ENCODE peak calls at places on chromosome 7, in four cellular contexts. C is stomach, Z is gastrocnemius medialis, E is spleen. D is an unnamed sample.
A peak's percentile ranks its signal among the peaks of the same experiment; 100 is the strongest.

GRCh38 chr7:157096286-157097055 is 42.3 kb upstream of the UBE3C start:
- DNase-seq in C (no peak), Z (no peak), E (peak; percentile 56), D (no peak)

GRCh38 chr7:96297873-96298272 is 24.0 kb downstream of the SLC25A13 start:
- DNase-seq in C (no peak), Z (no peak), E (no peak), D (no peak)

GRCh38 chr7:88279323-88279722 is 27.4 kb downstream of the STEAP4 start:
- DNase-seq in C (no peak), Z (no peak), E (no peak), D (no peak)

GRCh38 chr7:47698386-47698785 is 116.5 kb upstream of the TNS3 start:
- DNase-seq in C (no peak), Z (no peak), E (no peak), D (no peak)

GRCh38 chr7:89914673-89915072 is 239.6 kb upstream of the STEAP1 start:
- DNase-seq in C (no peak), Z (no peak), E (no peak), D (no peak)

GRCh38 chr7:151599401-151600227 is 79.9 kb upstream of the RHEB start:
- DNase-seq in C (no peak), Z (no peak), E (no peak), D (no peak)

GRCh38 chr7:123992913-123993518 is 39.9 kb downstream of the TMEM229A start:
- DNase-seq in C (no peak), Z (no peak), E (no peak), D (no peak)

GRCh38 chr7:145915679-145916078 is 200.9 kb upstream of the CNTNAP2 start:
- DNase-seq in C (no peak), Z (no peak), E (no peak), D (no peak)

GRCh38 chr7:46993396-46993795 is 588.5 kb downstream of the TNS3 start:
- DNase-seq in C (no peak), Z (no peak), E (no peak), D (no peak)

GRCh38 chr7:86747698-86748097 is 104.0 kb downstream of the GRM3 start:
- DNase-seq in C (no peak), Z (no peak), E (no peak), D (no peak)

GRCh38 chr7:116028808-116029207 is 1.8 kb downstream of the TFEC start:
- DNase-seq in C (no peak), Z (no peak), E (no peak), D (no peak)

GRCh38 chr7:84193787-84194186 is 802 bp downstream of the SEMA3A start:
- DNase-seq in C (no peak), Z (no peak), E (no peak), D (no peak)

GRCh38 chr7:26348234-26348851 is 56.7 kb downstream of the SNX10 start:
- DNase-seq in C (no peak), Z (no peak), E (no peak), D (no peak)

GRCh38 chr7:13778967-13779366 is 210.5 kb downstream of the ETV1 start:
- DNase-seq in C (no peak), Z (no peak), E (no peak), D (no peak)

GRCh38 chr7:148916186-148916585 is 32.1 kb upstream of the EZH2 start:
- DNase-seq in C (no peak), Z (no peak), E (no peak), D (no peak)

GRCh38 chr7:2116903-2117680 is 115.7 kb downstream of the MAD1L1 start:
- DNase-seq in C (peak; percentile 56), Z (peak; percentile 59), E (no peak), D (no peak)

GRCh38 chr7:2114052-2114451 is 118.7 kb downstream of the MAD1L1 start:
- DNase-seq in C (no peak), Z (peak; percentile 53), E (no peak), D (no peak)

GRCh38 chr7:2116086-2116810 is 116.5 kb downstream of the MAD1L1 start:
- DNase-seq in C (no peak), Z (peak; percentile 86), E (no peak), D (no peak)

GRCh38 chr7:2114926-2115738 is 117.6 kb downstream of the MAD1L1 start:
- DNase-seq in C (no peak), Z (no peak), E (no peak), D (no peak)

DNA sequence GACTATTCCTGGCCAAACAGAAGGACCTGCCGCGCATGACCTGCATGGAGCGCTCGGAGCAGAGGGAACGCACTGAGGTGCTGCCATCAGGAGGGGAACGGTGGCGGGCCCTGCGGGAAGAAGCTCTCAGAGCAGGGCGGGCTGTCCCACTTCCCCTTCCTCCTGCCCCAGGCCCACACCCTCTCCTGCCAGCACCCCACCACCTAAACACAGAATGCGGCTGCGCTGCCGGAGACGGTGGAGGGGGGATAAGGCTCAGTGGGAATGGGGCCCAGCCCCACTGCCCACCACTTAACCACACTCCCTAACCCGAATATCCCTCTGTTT is 117.0 kb downstream of the MAD1L1 start:
- DNase-seq in C (no peak), Z (peak; percentile 61), E (no peak), D (no peak)
- H3K27ac ChIP-seq in C (no peak overlapping the region), Z (peak overlapping the region; percentile 66), E (peak overlapping the region; percentile 31), D (no peak overlapping the region)

GRCh38 chr7:140174217-140174616 is 2.6 kb downstream of the KDM7A start:
- DNase-seq in C (no peak), Z (no peak), E (no peak), D (no peak)

GRCh38 chr7:140176811-140177702 is at the start of gene KDM7A:
- DNase-seq in C (peak; percentile 92), Z (peak; percentile 91), E (peak; percentile 99), D (peak; percentile 70)

GRCh38 chr7:140179339-140179738 is 2.6 kb upstream of the KDM7A start:
- DNase-seq in C (no peak), Z (no peak), E (no peak), D (no peak)

GRCh38 chr7:140176271-140176701 is 497 bp downstream of the KDM7A start:
- DNase-seq in C (peak; percentile 27), Z (no peak), E (no peak), D (no peak)

DNA sequence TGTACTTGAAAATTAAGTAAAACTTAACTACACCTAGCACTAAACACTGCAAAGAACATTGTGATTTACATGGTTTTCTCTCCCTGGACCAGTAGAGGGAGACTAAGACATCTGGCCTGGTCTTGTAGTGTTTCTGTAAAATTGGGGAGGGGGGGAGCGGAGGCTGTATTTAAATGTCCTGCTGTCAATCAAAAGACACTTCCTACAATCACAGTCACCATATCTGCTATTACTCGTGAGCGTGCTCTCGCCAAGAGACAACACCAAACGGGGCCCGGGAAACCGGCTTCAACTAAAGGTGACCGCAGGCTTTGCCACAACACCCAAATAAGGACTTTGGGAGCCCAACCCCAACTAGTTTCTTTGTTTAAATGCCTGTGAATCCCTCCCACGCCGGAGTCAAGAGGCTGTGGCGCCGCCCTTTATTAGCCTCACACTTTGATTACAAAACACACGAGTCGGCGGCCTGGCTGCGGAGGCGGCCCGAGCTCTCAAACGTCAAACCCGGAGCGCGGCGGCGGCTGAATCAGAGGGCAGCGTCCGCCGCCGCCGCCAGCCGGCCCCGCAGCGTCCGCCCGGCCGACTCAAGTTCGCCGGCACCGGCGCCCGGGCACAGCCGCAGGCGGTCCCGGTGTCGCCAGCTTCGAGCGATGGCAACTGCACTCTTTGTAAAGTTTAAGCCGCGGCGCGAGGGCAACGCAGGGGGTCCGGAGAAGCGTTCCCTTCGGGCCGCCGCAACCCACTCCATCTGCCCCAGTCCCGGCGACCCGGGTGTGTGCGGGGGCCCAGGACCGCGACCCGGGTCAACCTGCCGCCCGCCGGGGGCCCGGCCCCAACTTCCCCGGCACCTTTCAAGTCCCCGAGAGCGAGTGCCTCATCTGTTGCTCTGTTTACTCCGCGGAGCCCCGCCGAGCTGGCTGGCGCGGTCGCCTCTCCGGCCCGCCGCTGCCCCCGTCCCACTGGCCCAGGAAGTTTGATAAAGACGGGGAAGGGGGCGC is 1.3 kb downstream of the KDM7A start:
- DNase-seq in C (peak; percentile 94), Z (peak; percentile 94), E (peak; percentile 97), D (peak; percentile 85)
- TF ChIP-seq POLR2A in C (no peak), Z (peak; percentile 98), E (peak; percentile 96), D (no peak)

GRCh38 chr7:74288034-74288881 is 949 bp upstream of the CLIP2 start:
- DNase-seq in C (no peak), Z (no peak), E (no peak), D (no peak)

GRCh38 chr7:74284781-74285259 is 4.4 kb upstream of the CLIP2 start:
- DNase-seq in C (peak; percentile 75), Z (no peak), E (no peak), D (no peak)

GRCh38 chr7:74287303-74288033 is 1.7 kb upstream of the CLIP2 start:
- DNase-seq in C (no peak), Z (no peak), E (no peak), D (no peak)

GRCh38 chr7:74283858-74284447 is 5.3 kb upstream of the CLIP2 start:
- DNase-seq in C (no peak), Z (no peak), E (no peak), D (no peak)

GRCh38 chr7:74286131-74286530 is 3.1 kb upstream of the CLIP2 start:
- DNase-seq in C (no peak), Z (no peak), E (no peak), D (no peak)
- H3K4me1 ChIP-seq in C (peaks cover 55% of the 10 kb centered on the region), Z (peaks cover 19% of the 10 kb centered on the region), E (peaks cover 33% of the 10 kb centered on the region), D (peaks cover 20% of the 10 kb centered on the region)

GRCh38 chr7:102122026-102122425 is 164.6 kb upstream of the SH2B2 start:
- DNase-seq in C (no peak), Z (no peak), E (no peak), D (no peak)
- H3K27ac ChIP-seq in C (no peak overlapping the region), Z (no peak overlapping the region), E (peak overlapping the region; percentile 74), D (no peak overlapping the region)

DNA sequence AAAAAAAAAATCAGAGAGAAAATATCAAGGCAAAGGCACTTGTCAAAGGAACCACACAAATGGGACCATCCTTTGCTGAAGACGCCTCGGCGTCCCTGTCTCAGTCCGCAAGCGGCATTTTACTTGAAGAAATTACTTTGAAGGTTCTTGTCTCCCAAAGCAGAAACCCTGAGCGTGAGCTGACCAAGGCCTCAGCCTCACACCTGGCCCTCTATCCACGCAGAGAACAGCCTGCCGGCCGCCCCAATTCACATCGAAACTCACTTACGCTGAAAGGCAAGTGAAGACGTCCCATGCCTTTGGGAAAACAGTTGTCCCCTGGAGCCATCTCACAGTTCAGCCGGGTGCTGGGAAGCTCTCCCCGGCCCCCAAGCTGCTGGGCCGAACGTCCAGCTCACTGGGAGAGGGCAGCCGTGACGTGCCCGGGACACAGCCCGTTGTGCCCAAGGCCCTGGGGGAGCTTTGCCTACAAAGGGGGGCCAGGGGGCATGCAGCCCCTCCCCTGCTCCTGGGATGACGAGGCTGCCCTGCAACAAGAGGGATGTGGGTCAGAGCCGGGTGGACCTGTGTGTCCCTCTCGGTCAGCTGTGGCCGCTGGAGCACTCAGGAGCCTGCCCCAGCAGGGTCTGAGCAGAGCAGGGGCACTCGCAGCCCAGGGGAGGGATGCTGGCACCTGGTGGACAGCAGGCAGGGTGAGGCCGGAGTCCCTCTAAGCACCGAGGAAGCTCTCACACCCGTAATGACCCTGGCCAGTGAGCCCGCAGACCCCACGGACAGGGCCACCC is 49.6 kb upstream of the PDGFA start:
- DNase-seq in C (no peak), Z (no peak), E (no peak), D (no peak)
- TF ChIP-seq POLR2A in C (no peak), Z (no peak), E (no peak), D (no peak)

GRCh38 chr7:22332481-22332880 is 24.5 kb downstream of the RAPGEF5 start:
- DNase-seq in C (no peak), Z (no peak), E (no peak), D (no peak)

GRCh38 chr7:22333680-22334141 is 23.2 kb downstream of the RAPGEF5 start:
- DNase-seq in C (no peak), Z (no peak), E (no peak), D (no peak)

GRCh38 chr7:22329816-22330524 is 27.0 kb downstream of the RAPGEF5 start:
- DNase-seq in C (no peak), Z (no peak), E (no peak), D (no peak)

GRCh38 chr7:22331704-22332103 is 25.2 kb downstream of the RAPGEF5 start:
- DNase-seq in C (no peak), Z (no peak), E (no peak), D (no peak)

GRCh38 chr7:22330903-22331302 is 26.1 kb downstream of the RAPGEF5 start:
- DNase-seq in C (no peak), Z (no peak), E (no peak), D (no peak)
- H3K4me1 ChIP-seq in C (peaks cover 14% of the 10 kb centered on the region), Z (no peaks in the 10 kb centered on the region), E (no peaks in the 10 kb centered on the region), D (peaks cover 59% of the 10 kb centered on the region)